ENCODE peak calls at places on chromosomes 1 and 21, in six cellular contexts. O, K, Y, D, V and F are unnamed samples.

GRCh38 chr1:196723325-196724185 is 51.1 kb upstream of the CFHR3 start:
- DNase-seq in K (peak), O (peak), D (peak), V (no peak), Y (peak), F (no peak)

GRCh38 chr1:223248787-223249175 is 105.7 kb upstream of the TLR5 start:
- DNase-seq in O (no peak), Y (no peak), K (no peak), D (no peak), V (no peak), F (no peak)

GRCh38 chr1:201648911-201649775 is 110.2 kb downstream of the NAV1 start:
- DNase-seq in D (no peak), O (no peak), Y (no peak), V (no peak), K (no peak), F (no peak)

GRCh38 chr1:92980732-92981647 is 19.7 kb upstream of the DIPK1A start:
- DNase-seq in Y (peak), O (no peak), V (no peak), K (no peak), D (no peak), F (no peak)

GRCh38 chr21:41941941-41942340 is 11.9 kb downstream of the C2CD2 start:
- DNase-seq in K (no peak), O (no peak), Y (no peak), V (no peak), D (no peak), F (no peak)

GRCh38 chr1:214426420-214426812 is 125.0 kb downstream of the PTPN14 start:
- DNase-seq in K (no peak), D (no peak), O (no peak), Y (no peak), V (no peak), F (no peak)

GRCh38 chr1:110902820-110903463 is 30.0 kb downstream of the CD53 start:
- DNase-seq in K (no peak), V (no peak), Y (no peak), D (no peak), O (no peak), F (no peak)

GRCh38 chr1:235972316-235973090 is 92.4 kb downstream of the NID1 start:
- DNase-seq in D (no peak), O (no peak), K (peak), V (no peak), Y (peak), F (no peak)

GRCh38 chr1:226549937-226550670 is 1.5 kb downstream of the STUM start:
- DNase-seq in V (no peak), D (peak), Y (peak), O (peak), K (peak), F (no peak)

GRCh38 chr1:50132495-50132894 is 23.8 kb downstream of the ELAVL4 start:
- DNase-seq in Y (no peak), O (no peak), V (no peak), K (no peak), D (no peak), F (no peak)

GRCh38 chr1:23664837-23665795 is 26.5 kb upstream of the RPL11 start:
- DNase-seq in K (peak), Y (peak), V (no peak), O (no peak), D (peak), F (no peak)
- TF ChIP-seq CTCF in K (peak), Y (peak), V (peak), O (no peak), D (peak), F (peak)

GRCh38 chr1:44016875-44017400 is 14.3 kb downstream of the SLC6A9 start:
- DNase-seq in D (no peak), Y (no peak), O (no peak), V (no peak), K (no peak), F (no peak)
- TF ChIP-seq CTCF in D (no peak), Y (no peak), O (no peak), V (no peak), K (no peak), F (no peak)

DNA sequence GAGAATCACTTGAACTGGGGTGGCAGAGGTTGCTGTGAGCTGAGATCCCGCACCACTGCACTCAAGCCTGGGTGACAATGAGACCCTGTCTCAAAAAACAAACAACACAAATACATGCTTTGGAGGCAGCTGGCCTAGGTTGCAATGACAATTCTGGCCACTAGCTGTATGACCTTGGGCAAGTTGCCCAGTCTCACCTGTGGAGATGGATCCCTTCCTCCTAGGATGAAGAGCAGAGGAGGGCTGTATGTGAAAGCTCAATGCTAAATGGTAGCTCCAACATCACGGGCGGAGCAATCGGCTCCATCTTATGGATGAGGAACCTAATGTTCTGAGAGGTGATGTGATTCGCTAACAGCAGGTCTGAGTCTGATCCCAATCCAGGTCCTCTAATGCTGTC is 20.6 kb downstream of the ADORA1 start:
- DNase-seq in D (no peak), O (no peak), K (peak), V (no peak), Y (peak), F (no peak)
- TF ChIP-seq CTCF in D (peak), O (peak), K (peak), V (peak), Y (peak), F (no peak)

GRCh38 chr1:26767714-26768113 is 20.0 kb upstream of the PIGV start:
- DNase-seq in O (no peak), Y (no peak), V (no peak), D (no peak), K (no peak), F (no peak)
- TF ChIP-seq CTCF in O (no peak), Y (no peak), V (no peak), D (no peak), K (no peak), F (no peak)

DNA sequence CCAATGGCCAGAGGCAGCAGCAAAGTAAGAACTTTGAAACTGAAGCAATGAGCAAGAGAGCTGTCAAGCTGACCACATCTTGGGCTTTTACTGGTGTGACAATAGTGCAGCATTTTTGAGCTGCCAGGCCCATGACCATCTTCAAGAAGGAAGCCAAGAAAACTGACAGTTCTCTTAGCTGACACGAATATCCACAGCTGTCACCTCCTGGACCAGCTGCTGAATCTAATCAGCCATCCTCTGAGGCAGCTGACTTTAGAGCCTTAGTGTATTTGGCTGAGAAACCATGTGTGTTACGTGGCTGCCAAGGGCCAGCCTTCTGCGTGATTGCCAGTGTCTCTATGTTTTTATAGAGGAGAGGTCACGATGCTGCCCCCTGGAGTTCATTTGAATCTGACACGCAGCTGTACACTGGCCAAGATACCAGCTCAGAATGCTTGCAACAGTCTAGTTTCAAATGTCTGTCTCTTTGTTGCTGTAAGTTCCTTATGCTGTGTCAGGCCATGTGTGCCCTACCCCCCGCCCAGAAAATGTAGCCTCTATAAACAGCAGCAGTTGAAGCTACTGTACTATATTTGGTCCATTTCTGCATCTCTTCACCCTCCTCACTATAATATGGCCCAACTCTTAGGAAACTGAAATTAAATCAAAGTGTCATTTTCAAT is 39.7 kb downstream of the PALMD start:
- DNase-seq in K (peak), O (peak), Y (peak), D (peak), V (peak), F (no peak)
- TF ChIP-seq CTCF in K (peak), O (peak), Y (peak), D (peak), V (peak), F (peak)

DNA sequence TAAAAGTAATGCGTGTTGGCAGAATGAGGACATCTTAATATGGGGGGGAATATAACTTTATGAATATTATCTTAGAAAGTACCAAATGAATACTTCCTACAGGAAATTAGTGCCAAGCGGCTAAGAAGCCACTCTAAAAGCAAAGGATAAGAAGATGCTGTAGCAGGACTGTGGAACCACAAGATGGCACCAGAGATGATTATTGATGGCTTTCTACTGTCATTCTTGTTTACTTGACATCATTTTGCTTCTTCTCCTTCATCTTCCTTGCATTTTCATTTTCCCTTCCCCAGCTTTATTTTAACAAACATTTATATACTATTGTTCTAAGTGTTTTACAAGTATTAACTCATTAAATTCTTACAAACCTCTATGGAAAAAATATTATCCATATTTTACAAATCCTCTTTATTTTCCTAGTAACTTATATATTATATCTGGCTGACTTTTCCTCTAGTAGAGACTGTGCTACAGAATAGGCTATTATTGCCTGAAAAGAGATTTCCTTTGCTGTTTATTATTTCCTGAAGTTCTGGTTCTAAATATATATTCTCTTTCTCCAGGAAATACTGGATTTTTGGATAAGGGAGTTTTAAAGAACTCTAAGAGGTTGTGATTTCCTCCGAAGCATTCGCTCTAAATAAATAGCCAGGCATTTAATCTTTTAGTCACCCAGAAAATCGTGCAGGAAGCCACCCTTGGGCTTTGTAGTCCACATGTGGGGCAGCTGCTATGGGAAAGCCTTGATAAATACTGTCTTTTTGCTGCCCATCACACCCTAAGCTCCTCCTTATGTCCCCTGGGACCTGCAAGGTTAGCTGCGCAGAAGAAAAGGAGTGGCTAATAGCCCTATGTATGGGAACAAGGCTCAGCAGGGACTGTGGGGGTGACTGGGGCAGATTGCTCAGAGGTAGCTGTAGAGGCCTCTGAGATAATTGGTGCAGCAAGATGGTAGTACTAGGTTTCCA is 69.8 kb downstream of the TPR start:
- DNase-seq in O (no peak), D (no peak), V (no peak), K (peak), Y (peak), F (no peak)
- TF ChIP-seq CTCF in O (peak), D (peak), V (peak), K (peak), Y (peak), F (no peak)

DNA sequence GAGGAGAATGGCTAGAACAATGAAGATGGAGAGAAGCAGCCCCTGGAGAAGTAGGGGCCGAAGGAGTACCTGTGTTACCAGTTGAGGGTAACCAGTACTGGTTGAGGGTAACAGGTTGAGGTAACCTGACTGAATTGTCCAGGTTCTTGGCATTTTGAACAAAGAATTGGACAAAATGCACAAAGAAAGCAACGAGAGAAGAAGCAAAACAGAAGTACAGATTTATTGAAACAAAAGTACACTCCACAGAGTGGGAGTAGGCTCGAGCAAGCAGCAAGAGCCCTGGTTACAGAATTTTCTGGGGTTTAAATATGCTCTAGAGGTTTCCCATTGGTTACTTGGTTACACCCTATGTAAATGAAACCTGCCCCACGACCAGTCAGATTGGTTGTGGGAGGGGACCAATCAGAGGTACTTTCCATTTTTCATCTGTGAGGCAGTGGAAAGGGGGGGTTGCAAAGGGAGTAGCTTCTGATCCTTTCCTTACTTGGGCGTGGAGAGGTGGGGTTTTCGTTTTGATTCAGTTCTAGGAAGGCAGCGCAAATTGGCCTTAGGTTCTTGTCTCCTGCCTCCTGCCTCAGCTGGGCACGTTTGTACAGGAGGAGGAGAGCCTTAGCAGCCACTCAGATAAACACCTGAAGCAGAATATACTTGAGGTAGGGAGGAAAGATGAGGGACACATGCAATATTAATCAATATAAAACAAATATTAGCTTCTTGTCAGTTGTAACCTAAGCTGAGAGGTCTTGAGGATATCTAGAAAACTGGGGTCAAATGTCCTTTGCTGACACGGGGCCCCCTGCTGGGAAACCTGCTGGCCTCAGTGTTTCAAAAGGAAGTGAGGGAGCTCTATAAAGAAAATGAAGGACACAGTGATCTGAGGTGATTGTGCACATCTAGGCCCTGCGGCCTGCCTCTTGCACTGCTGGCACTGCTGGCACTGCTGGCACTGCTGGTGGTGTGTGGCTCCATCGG is 14.3 kb upstream of the LSM10 start:
- DNase-seq in V (no peak), K (peak), D (no peak), O (no peak), Y (no peak), F (no peak)
- TF ChIP-seq CTCF in V (no peak), K (no peak), D (no peak), O (no peak), Y (peak), F (no peak)

GRCh38 chr1:183993132-183993531 is 44.4 kb downstream of the COLGALT2 start:
- DNase-seq in K (peak), Y (no peak), O (no peak), D (no peak), V (no peak), F (no peak)

GRCh38 chr1:183989604-183990003 is 47.9 kb downstream of the COLGALT2 start:
- DNase-seq in Y (no peak), O (no peak), D (no peak), K (no peak), V (no peak), F (no peak)

GRCh38 chr1:183995322-183996035 is 42.0 kb downstream of the COLGALT2 start:
- DNase-seq in Y (no peak), O (no peak), K (no peak), D (peak), V (peak), F (no peak)

GRCh38 chr1:183991360-183992155 is 46.0 kb downstream of the COLGALT2 start:
- DNase-seq in Y (no peak), V (no peak), D (no peak), O (no peak), K (no peak), F (no peak)

DNA sequence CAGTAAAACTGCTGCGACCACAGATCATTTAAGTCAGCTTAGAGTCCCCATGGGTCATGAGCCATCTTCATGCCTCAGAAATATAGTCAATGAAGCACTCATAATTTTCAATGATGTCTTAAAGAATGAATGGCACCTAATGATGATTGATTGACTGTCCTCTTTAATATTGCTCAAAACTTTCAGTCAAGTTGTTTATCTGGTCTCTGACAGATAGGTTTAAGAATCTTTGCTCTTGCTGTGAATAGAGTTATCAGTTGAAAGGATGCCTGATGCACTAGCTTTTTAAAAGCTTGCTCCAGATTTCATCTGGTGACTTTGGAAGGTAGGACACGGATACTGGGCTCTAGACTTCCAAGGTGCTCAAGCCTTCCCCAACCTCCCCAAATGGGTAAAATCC is 45.1 kb downstream of the COLGALT2 start:
- DNase-seq in D (no peak), Y (no peak), K (no peak), V (no peak), O (no peak), F (no peak)
- TF ChIP-seq CTCF in D (no peak), Y (no peak), K (no peak), V (no peak), O (no peak), F (no peak)

GRCh38 chr1:158506369-158506987 is 34.5 kb downstream of the OR10R2 start:
- DNase-seq in Y (peak), V (no peak), O (peak), D (peak), K (peak), F (no peak)
- TF ChIP-seq CTCF in Y (peak), V (peak), O (peak), D (peak), K (peak), F (peak)

DNA sequence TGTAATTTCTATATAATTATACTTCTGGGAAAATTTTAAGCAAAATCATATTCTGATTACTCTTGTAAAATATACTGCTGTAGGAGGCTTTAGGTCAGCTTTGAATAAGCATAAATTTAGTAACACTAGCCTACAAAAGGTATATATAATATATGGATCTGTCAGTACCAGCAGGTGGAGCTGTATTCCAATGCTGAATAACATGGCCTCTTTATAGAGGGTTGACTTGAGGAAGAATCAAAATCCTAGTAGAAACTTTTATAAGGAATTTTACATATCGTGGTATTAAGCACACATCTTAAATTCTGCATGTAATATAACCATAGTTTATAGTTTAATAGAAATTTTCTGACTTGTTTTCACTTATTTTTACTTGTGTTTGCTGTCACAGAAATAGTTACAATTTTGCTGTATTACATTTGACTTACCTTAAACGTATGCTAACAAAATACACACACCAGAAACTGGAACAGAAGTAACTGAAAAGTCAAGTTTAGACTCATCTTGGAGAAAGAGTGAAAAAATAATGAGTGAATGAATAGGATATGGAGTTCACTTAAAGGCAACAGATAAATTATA is 79.3 kb downstream of the HMCN1 start:
- DNase-seq in D (peak), Y (peak), K (peak), O (no peak), V (no peak), F (no peak)
- TF ChIP-seq CTCF in D (peak), Y (peak), K (peak), O (peak), V (peak), F (no peak)